ENCODE peak calls at places on chromosome 9, in ten cellular contexts. A is mucosa of descending colon; P is effector memory CD4-positive, alpha-beta T cell; N is MM.1S; T is GM23248; O is mammary epithelial cell; U is NT2/D1; Q is aorta; C is upper lobe of right lung; S is neural progenitor cell. M is an unnamed sample.

GRCh38 chr9:69141851-69142250 is 32.2 kb upstream of the TJP2 start:
- DNase-seq in A (no peak), P (no peak), O (no peak), Q (no peak), C (no peak), T (no peak), S (no peak), U (no peak), N (no peak), M (no peak)

GRCh38 chr9:98399950-98400683 is 144.7 kb upstream of the TBC1D2 start:
- DNase-seq in O (peak; percentile 17), P (no peak), U (no peak), Q (no peak), S (no peak), A (no peak), N (no peak), T (no peak), C (no peak), M (no peak)

GRCh38 chr9:135562235-135562745 is 734 bp downstream of the PAEP start:
- DNase-seq in A (no peak), T (no peak), S (no peak), Q (peak; percentile 63), O (no peak), C (peak; percentile 35), N (no peak), U (no peak), P (no peak), M (no peak)

GRCh38 chr9:12702160-12702758 is 9.1 kb downstream of the TYRP1 start:
- DNase-seq in C (no peak), S (peak; percentile 80), T (peak; percentile 80), U (peak; percentile 47), O (peak; percentile 41), P (no peak), Q (no peak), A (peak; percentile 56), N (no peak), M (no peak)

GRCh38 chr9:128927731-128928411 is 7.1 kb downstream of the PHYHD1 start:
- DNase-seq in A (peak; percentile 70), T (peak; percentile 47), O (no peak), U (peak; percentile 72), P (peak; percentile 18), Q (no peak), N (peak; percentile 38), C (no peak), S (peak; percentile 79), M (peak; percentile 40)

GRCh38 chr9:88464851-88465250 is 70.1 kb upstream of the NXNL2 start:
- DNase-seq in S (no peak), C (no peak), N (no peak), A (no peak), Q (no peak), T (no peak), U (no peak), P (no peak), O (peak; percentile 53), M (no peak)

GRCh38 chr9:113352411-113352810 is 3.1 kb downstream of the BSPRY start:
- DNase-seq in O (peak; percentile 37), S (no peak), C (no peak), U (no peak), N (peak; percentile 15), T (peak; percentile 14), P (no peak), A (no peak), Q (no peak), M (no peak)

GRCh38 chr9:138099803-138100598 is 222.4 kb downstream of the CACNA1B start:
- DNase-seq in Q (peak; percentile 44), C (peak; percentile 38), S (no peak), T (no peak), P (no peak), O (no peak), U (no peak), A (no peak), N (no peak), M (no peak)

GRCh38 chr9:98678244-98678842 is 30.4 kb downstream of the GABBR2 start:
- DNase-seq in O (no peak), U (peak; percentile 50), A (peak; percentile 14), C (no peak), T (peak; percentile 41), S (peak; percentile 56), P (no peak), N (no peak), Q (no peak), M (no peak)

GRCh38 chr9:93670208-93671029 is 94.0 kb downstream of the PHF2 start:
- DNase-seq in T (peak; percentile 79), N (no peak), O (no peak), S (no peak), C (peak; percentile 59), U (no peak), P (no peak), Q (peak; percentile 73), A (no peak), M (peak; percentile 51)

GRCh38 chr9:121732886-121733285 is 81.5 kb downstream of the DAB2IP start:
- DNase-seq in N (peak; percentile 36), A (no peak), C (no peak), P (no peak), O (no peak), T (no peak), U (no peak), Q (no peak), S (no peak), M (no peak)
- H3K4me1 ChIP-seq in N (peaks cover 15% of the 10 kb centered on the region), A (peaks cover 69% of the 10 kb centered on the region), C (peaks cover 72% of the 10 kb centered on the region), P (no peaks in the 10 kb centered on the region), O (peaks cover 57% of the 10 kb centered on the region), T (peaks cover 22% of the 10 kb centered on the region), U (peaks cover 32% of the 10 kb centered on the region), Q (no peaks in the 10 kb centered on the region), S (peaks cover 23% of the 10 kb centered on the region), M (peaks cover 8% of the 10 kb centered on the region)

GRCh38 chr9:133056533-133056932 is 5.2 kb upstream of the CEL start:
- DNase-seq in N (no peak), C (no peak), A (no peak), O (no peak), S (no peak), Q (peak; percentile 43), U (no peak), T (no peak), P (no peak), M (no peak)

GRCh38 chr9:133057553-133057952 is 4.2 kb upstream of the CEL start:
- DNase-seq in T (no peak), U (no peak), P (no peak), Q (peak; percentile 44), S (no peak), O (no peak), N (no peak), A (no peak), C (no peak), M (no peak)

GRCh38 chr9:133058051-133058450 is 3.7 kb upstream of the CEL start:
- DNase-seq in A (no peak), O (no peak), N (no peak), P (no peak), Q (peak; percentile 69), S (no peak), C (no peak), T (no peak), U (no peak), M (no peak)

GRCh38 chr9:133055788-133056420 is 5.9 kb upstream of the CEL start:
- DNase-seq in A (no peak), O (no peak), T (no peak), C (no peak), Q (peak; percentile 57), S (no peak), U (no peak), N (no peak), P (no peak), M (no peak)

GRCh38 chr9:133057006-133057405 is 4.8 kb upstream of the CEL start:
- DNase-seq in P (no peak), A (no peak), U (no peak), Q (peak; percentile 60), T (no peak), O (no peak), C (no peak), N (no peak), S (no peak), M (peak; percentile 39)
- H3K4me1 ChIP-seq in P (peaks cover 14% of the 10 kb centered on the region), A (no peaks in the 10 kb centered on the region), U (peaks cover 24% of the 10 kb centered on the region), Q (no peaks in the 10 kb centered on the region), T (peaks cover 9% of the 10 kb centered on the region), O (peaks cover 30% of the 10 kb centered on the region), C (no peaks in the 10 kb centered on the region), N (peaks cover 21% of the 10 kb centered on the region), S (peaks cover 20% of the 10 kb centered on the region), M (no peaks in the 10 kb centered on the region)

DNA sequence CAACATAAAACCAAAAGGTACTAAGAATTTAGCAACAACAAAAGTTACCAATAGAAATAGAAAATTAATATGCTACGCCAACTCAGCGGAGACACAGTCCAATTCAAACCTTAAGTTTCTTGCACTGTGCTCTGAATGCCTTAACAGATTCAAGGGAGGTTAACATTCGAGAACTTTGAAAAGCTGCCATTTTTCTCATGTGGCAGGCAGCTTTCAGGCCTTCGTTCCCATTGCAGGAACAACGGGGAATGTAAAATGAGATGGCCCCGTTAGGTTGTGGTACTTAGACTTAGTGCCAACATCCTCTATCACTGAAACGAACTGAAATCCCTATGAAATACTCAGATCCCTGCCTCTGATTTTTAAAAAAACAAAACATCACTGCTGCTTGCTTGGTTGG is 22.4 kb downstream of the FNBP1 start:
- DNase-seq in Q (no peak), C (no peak), P (no peak), A (no peak), N (no peak), U (no peak), S (no peak), O (no peak), T (no peak), M (no peak)
- H3K4me1 ChIP-seq in Q (no peaks in the 10 kb centered on the region), C (peaks cover 12% of the 10 kb centered on the region), P (peaks cover 22% of the 10 kb centered on the region), A (peaks cover 8% of the 10 kb centered on the region), N (peaks cover 11% of the 10 kb centered on the region), U (no peaks in the 10 kb centered on the region), S (no peaks in the 10 kb centered on the region), O (peaks cover 4% of the 10 kb centered on the region), T (peaks cover 29% of the 10 kb centered on the region), M (peaks cover 3% of the 10 kb centered on the region)

GRCh38 chr9:115643948-115644727 is 509.5 kb upstream of the PAPPA start:
- DNase-seq in S (no peak), Q (no peak), O (peak; percentile 26), A (no peak), C (no peak), N (no peak), U (no peak), P (no peak), T (no peak), M (no peak)
- H3K4me1 ChIP-seq in S (no peaks in the 10 kb centered on the region), Q (no peaks in the 10 kb centered on the region), O (peaks cover 39% of the 10 kb centered on the region), A (no peaks in the 10 kb centered on the region), C (no peaks in the 10 kb centered on the region), N (no peaks in the 10 kb centered on the region), U (no peaks in the 10 kb centered on the region), P (no peaks in the 10 kb centered on the region), T (peaks cover 22% of the 10 kb centered on the region), M (no peaks in the 10 kb centered on the region)